ENCODE peak calls at places on chromosome X, in eight cellular contexts. One of them, this sample, is unnamed.

GRCh38 chrX:65407157-65407626 is 127.4 kb downstream of the LAS1L start:
- DNase-seq in upper lobe of right lung: no peak
- DNase-seq in lung: no peak
- DNase-seq in transverse colon: no peak
- DNase-seq in small intestine: no peak
- DNase-seq in left lung: no peak
- DNase-seq in GM23338: peak; percentile 27
- DNase-seq in H1: no peak
- DNase-seq in this sample: no peak

GRCh38 chrX:63746278-63746677 is 38.7 kb downstream of the ARHGEF9 start:
- DNase-seq in small intestine: peak; percentile 38
- DNase-seq in upper lobe of right lung: no peak
- DNase-seq in lung: no peak
- DNase-seq in GM23338: no peak
- DNase-seq in left lung: no peak
- DNase-seq in H1: no peak
- DNase-seq in transverse colon: no peak
- DNase-seq in this sample: no peak

GRCh38 chrX:137858106-137858505 is 292.2 kb downstream of the ZIC3 start:
- DNase-seq in H1: no peak
- DNase-seq in left lung: no peak
- DNase-seq in upper lobe of right lung: no peak
- DNase-seq in transverse colon: no peak
- DNase-seq in small intestine: no peak
- DNase-seq in lung: no peak
- DNase-seq in GM23338: no peak
- DNase-seq in this sample: no peak

GRCh38 chrX:3440981-3441380 is 94.5 kb upstream of the MXRA5 start:
- DNase-seq in lung: no peak
- DNase-seq in upper lobe of right lung: no peak
- DNase-seq in left lung: no peak
- DNase-seq in GM23338: no peak
- DNase-seq in transverse colon: no peak
- DNase-seq in H1: no peak
- DNase-seq in small intestine: no peak
- DNase-seq in this sample: no peak

GRCh38 chrX:130086414-130087207 is 23.7 kb downstream of the ELF4 start:
- DNase-seq in H1: no peak
- DNase-seq in transverse colon: peak; percentile 56
- DNase-seq in GM23338: no peak
- DNase-seq in left lung: peak; percentile 81
- DNase-seq in upper lobe of right lung: no peak
- DNase-seq in small intestine: peak; percentile 45
- DNase-seq in lung: no peak
- DNase-seq in this sample: no peak

GRCh38 chrX:120287513-120288112 is 23.6 kb downstream of the TMEM255A start:
- DNase-seq in H1: no peak
- DNase-seq in transverse colon: no peak
- DNase-seq in upper lobe of right lung: no peak
- DNase-seq in small intestine: no peak
- DNase-seq in lung: no peak
- DNase-seq in left lung: no peak
- DNase-seq in GM23338: no peak
- DNase-seq in this sample: no peak

GRCh38 chrX:153769158-153769864 is 5.3 kb downstream of the PLXNB3 start:
- DNase-seq in lung: no peak
- DNase-seq in small intestine: no peak
- DNase-seq in transverse colon: peak; percentile 5
- DNase-seq in left lung: peak; percentile 43
- DNase-seq in GM23338: no peak
- DNase-seq in upper lobe of right lung: no peak
- DNase-seq in H1: no peak
- DNase-seq in this sample: peak; percentile 36

GRCh38 chrX:130179170-130179569 is 7.4 kb downstream of the RAB33A start:
- DNase-seq in lung: peak; percentile 11
- DNase-seq in upper lobe of right lung: no peak
- DNase-seq in left lung: no peak
- DNase-seq in small intestine: no peak
- DNase-seq in GM23338: no peak
- DNase-seq in transverse colon: no peak
- DNase-seq in H1: no peak
- DNase-seq in this sample: no peak

GRCh38 chrX:30938295-30938694 is 49.2 kb upstream of the TAB3 start:
- DNase-seq in lung: no peak
- DNase-seq in H1: no peak
- DNase-seq in transverse colon: no peak
- DNase-seq in left lung: no peak
- DNase-seq in GM23338: no peak
- DNase-seq in small intestine: no peak
- DNase-seq in upper lobe of right lung: no peak
- DNase-seq in this sample: no peak

GRCh38 chrX:9466115-9466495 is 1.2 kb downstream of the TBL1X start:
- DNase-seq in H1: no peak
- DNase-seq in lung: no peak
- DNase-seq in transverse colon: peak; percentile 51
- DNase-seq in upper lobe of right lung: peak; percentile 75
- DNase-seq in left lung: peak; percentile 82
- DNase-seq in small intestine: no peak
- DNase-seq in GM23338: peak; percentile 41
- DNase-seq in this sample: peak; percentile 77

DNA sequence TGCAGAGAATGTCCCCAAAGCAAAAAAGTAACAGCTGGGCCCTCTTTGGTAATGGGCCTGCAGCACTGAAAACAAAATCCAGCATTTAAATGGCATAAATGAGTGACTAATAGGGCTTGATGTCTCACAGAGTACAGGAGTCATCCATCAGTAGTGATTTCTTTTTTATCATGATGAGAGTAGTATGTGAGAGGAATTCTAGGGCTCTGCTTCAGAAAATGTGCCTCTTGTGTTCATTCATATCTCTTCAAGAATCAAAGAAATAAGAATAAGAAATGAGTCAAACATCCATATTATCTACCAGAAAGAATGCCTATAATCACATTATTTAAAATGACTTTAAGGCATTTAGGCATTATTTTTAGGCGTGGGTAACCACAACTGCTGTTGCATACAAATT is 792.9 kb upstream of the HTR2C start:
- DNase-seq in H1: no peak
- DNase-seq in upper lobe of right lung: no peak
- DNase-seq in small intestine: no peak
- DNase-seq in transverse colon: no peak
- DNase-seq in left lung: no peak
- DNase-seq in GM23338: no peak
- DNase-seq in lung: no peak
- DNase-seq in this sample: no peak
- H3K27ac ChIP-seq in H1: no peak overlapping the region
- H3K27ac ChIP-seq in upper lobe of right lung: no peak overlapping the region
- H3K27ac ChIP-seq in small intestine: no peak overlapping the region
- H3K27ac ChIP-seq in transverse colon: no peak overlapping the region
- H3K27ac ChIP-seq in left lung: no peak overlapping the region
- H3K27ac ChIP-seq in GM23338: no peak overlapping the region
- H3K27ac ChIP-seq in lung: no peak overlapping the region
- H3K27ac ChIP-seq in this sample: no peak overlapping the region

DNA sequence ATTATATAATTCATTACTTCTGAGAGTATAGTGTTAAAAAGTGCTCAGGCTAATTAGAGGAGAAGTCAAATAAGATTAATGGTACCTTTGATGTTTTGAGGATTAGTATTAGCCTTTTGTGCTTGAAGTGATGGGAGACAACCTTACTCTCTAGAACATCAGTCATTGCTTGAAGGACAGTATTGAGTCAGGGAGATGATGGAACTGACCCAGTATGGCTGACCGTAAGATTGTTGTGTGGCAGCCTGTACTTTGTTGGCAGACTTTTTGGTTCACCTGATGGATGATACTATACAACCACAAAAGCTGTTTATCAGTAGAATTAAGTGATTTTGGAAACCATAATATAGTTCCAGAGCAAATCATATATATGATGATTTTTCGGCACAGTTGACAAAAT is 9.9 kb downstream of the OGT start:
- DNase-seq in upper lobe of right lung: no peak
- DNase-seq in left lung: no peak
- DNase-seq in small intestine: no peak
- DNase-seq in transverse colon: no peak
- DNase-seq in lung: no peak
- DNase-seq in H1: no peak
- DNase-seq in GM23338: no peak
- DNase-seq in this sample: no peak
- H3K36me3 ChIP-seq in upper lobe of right lung: peaks cover 29% of the 10 kb centered on the region
- H3K36me3 ChIP-seq in left lung: peaks cover 37% of the 10 kb centered on the region
- H3K36me3 ChIP-seq in small intestine: peaks cover 3% of the 10 kb centered on the region
- H3K36me3 ChIP-seq in transverse colon: no peaks in the 10 kb centered on the region
- H3K36me3 ChIP-seq in lung: peaks cover 9% of the 10 kb centered on the region
- H3K36me3 ChIP-seq in H1: peaks cover 13% of the 10 kb centered on the region
- H3K36me3 ChIP-seq in GM23338: peaks cover 19% of the 10 kb centered on the region
- H3K36me3 ChIP-seq in this sample: peaks cover 2% of the 10 kb centered on the region

DNA sequence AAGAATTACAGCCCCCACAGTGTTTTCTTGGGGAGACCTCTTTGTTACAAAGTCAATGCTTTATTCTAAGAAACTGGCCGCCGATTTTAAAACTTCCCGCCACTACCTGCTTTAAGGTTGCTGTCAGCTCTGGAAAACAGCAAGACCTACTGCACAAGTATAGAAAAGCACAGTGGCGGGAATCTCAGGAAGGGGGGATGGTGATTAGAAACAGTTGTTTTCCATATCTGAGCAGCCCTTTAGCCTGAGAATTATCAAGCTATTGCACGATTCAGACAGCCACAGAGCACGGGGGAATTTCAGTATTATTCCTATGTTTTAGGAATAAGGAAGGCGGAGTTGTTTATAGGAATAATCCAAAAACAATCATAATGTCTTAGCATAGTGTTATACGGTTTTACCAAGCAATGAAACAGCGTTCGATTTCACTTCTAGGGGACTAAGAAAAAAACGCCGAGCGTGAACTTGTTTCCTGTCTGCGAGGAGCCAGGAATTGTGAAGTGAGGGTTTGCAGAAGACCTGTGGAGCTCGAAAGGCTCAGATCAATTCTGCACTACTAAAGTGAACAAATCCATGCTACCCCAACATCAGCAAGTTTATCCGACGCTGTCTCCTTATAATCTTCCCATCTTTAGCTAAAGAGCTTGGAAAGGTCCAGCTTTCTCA is 81.3 kb downstream of the HMGN5 start:
- DNase-seq in small intestine: peak; percentile 1
- DNase-seq in left lung: no peak
- DNase-seq in lung: no peak
- DNase-seq in upper lobe of right lung: no peak
- DNase-seq in H1: no peak
- DNase-seq in transverse colon: no peak
- DNase-seq in GM23338: no peak
- DNase-seq in this sample: no peak
- H3K27ac ChIP-seq in small intestine: no peak overlapping the region
- H3K27ac ChIP-seq in left lung: no peak overlapping the region
- H3K27ac ChIP-seq in lung: no peak overlapping the region
- H3K27ac ChIP-seq in upper lobe of right lung: no peak overlapping the region
- H3K27ac ChIP-seq in H1: no peak overlapping the region
- H3K27ac ChIP-seq in transverse colon: peak overlapping the region; percentile 77
- H3K27ac ChIP-seq in GM23338: no peak overlapping the region
- H3K27ac ChIP-seq in this sample: no peak overlapping the region

GRCh38 chrX:10483191-10483808 is 137.1 kb downstream of the MID1 start:
- DNase-seq in H1: no peak
- DNase-seq in upper lobe of right lung: no peak
- DNase-seq in GM23338: no peak
- DNase-seq in left lung: no peak
- DNase-seq in lung: no peak
- DNase-seq in small intestine: no peak
- DNase-seq in transverse colon: no peak
- DNase-seq in this sample: no peak

GRCh38 chrX:10482262-10482661 is 138.1 kb downstream of the MID1 start:
- DNase-seq in GM23338: no peak
- DNase-seq in transverse colon: no peak
- DNase-seq in left lung: no peak
- DNase-seq in H1: no peak
- DNase-seq in small intestine: no peak
- DNase-seq in lung: no peak
- DNase-seq in upper lobe of right lung: no peak
- DNase-seq in this sample: no peak

GRCh38 chrX:10477525-10477924 is 142.9 kb downstream of the MID1 start:
- DNase-seq in lung: no peak
- DNase-seq in H1: no peak
- DNase-seq in transverse colon: no peak
- DNase-seq in left lung: no peak
- DNase-seq in small intestine: no peak
- DNase-seq in upper lobe of right lung: no peak
- DNase-seq in GM23338: no peak
- DNase-seq in this sample: no peak

GRCh38 chrX:10482708-10483107 is 137.7 kb downstream of the MID1 start:
- DNase-seq in H1: no peak
- DNase-seq in left lung: no peak
- DNase-seq in upper lobe of right lung: no peak
- DNase-seq in GM23338: no peak
- DNase-seq in small intestine: no peak
- DNase-seq in transverse colon: no peak
- DNase-seq in lung: no peak
- DNase-seq in this sample: no peak

GRCh38 chrX:10479508-10479907 is 140.9 kb downstream of the MID1 start:
- DNase-seq in left lung: no peak
- DNase-seq in transverse colon: no peak
- DNase-seq in upper lobe of right lung: no peak
- DNase-seq in lung: no peak
- DNase-seq in H1: no peak
- DNase-seq in GM23338: no peak
- DNase-seq in small intestine: no peak
- DNase-seq in this sample: no peak
- H3K36me3 ChIP-seq in left lung: no peaks in the 10 kb centered on the region
- H3K36me3 ChIP-seq in transverse colon: no peaks in the 10 kb centered on the region
- H3K36me3 ChIP-seq in upper lobe of right lung: no peaks in the 10 kb centered on the region
- H3K36me3 ChIP-seq in lung: no peaks in the 10 kb centered on the region
- H3K36me3 ChIP-seq in H1: no peaks in the 10 kb centered on the region
- H3K36me3 ChIP-seq in GM23338: no peaks in the 10 kb centered on the region
- H3K36me3 ChIP-seq in small intestine: no peaks in the 10 kb centered on the region
- H3K36me3 ChIP-seq in this sample: no peaks in the 10 kb centered on the region